ENCODE peak calls at places on chromosomes 5 and 9, in five cellular contexts. Z, X, E, J and G are unnamed samples.

GRCh38 chr9:93059097-93059959 is 827 bp downstream of the SUSD3 start:
- DNase-seq in Z (no peak), X (no peak), E (no peak), J (no peak), G (no peak)

GRCh38 chr9:89941875-89942274 is 337.1 kb downstream of the GADD45G start:
- DNase-seq in Z (peak), X (no peak), E (no peak), J (no peak), G (no peak)

GRCh38 chr9:81393985-81394811 is 295.1 kb downstream of the TLE1 start:
- DNase-seq in Z (no peak), X (no peak), E (no peak), J (no peak), G (no peak)

GRCh38 chr9:131727795-131728545 is 11.9 kb downstream of the RAPGEF1 start:
- DNase-seq in Z (no peak), X (no peak), E (peak), J (no peak), G (no peak)

GRCh38 chr9:121765021-121765950 is 113.9 kb downstream of the DAB2IP start:
- DNase-seq in Z (no peak), X (peak), E (no peak), J (no peak), G (no peak)

GRCh38 chr9:96173640-96174039 is 128.3 kb downstream of the HSD17B3 start:
- DNase-seq in Z (no peak), X (no peak), E (no peak), J (no peak), G (no peak)

GRCh38 chr9:93288341-93288740 is 104.4 kb downstream of the WNK2 start:
- DNase-seq in Z (peak), X (peak), E (no peak), J (peak), G (no peak)

GRCh38 chr9:133375116-133375723 is 640 bp downstream of the SURF4 start:
- DNase-seq in Z (peak), X (peak), E (no peak), J (no peak), G (no peak)

GRCh38 chr5:154380263-154380662 is 65.5 kb upstream of the SAP30L start:
- DNase-seq in Z (no peak), X (no peak), E (no peak), J (no peak), G (no peak)

GRCh38 chr5:151038801-151039238 is 18.4 kb downstream of the GPX3 start:
- DNase-seq in Z (no peak), X (no peak), E (no peak), J (no peak), G (no peak)

GRCh38 chr5:17056056-17056690 is 120.1 kb upstream of the MYO10 start:
- DNase-seq in Z (no peak), X (no peak), E (no peak), J (no peak), G (no peak)

GRCh38 chr9:73202992-73203391 is 51.3 kb downstream of the ANXA1 start:
- DNase-seq in Z (no peak), X (no peak), E (no peak), J (no peak), G (no peak)

GRCh38 chr9:134571946-134572914 is 69.4 kb upstream of the COL5A1 start:
- DNase-seq in Z (no peak), X (no peak), E (no peak), J (peak), G (no peak)

GRCh38 chr5:1211701-1212100 is 10.3 kb downstream of the SLC6A19 start:
- DNase-seq in Z (no peak), X (no peak), E (no peak), J (no peak), G (no peak)

GRCh38 chr9:126470251-126470993 is 143.3 kb upstream of the LMX1B start:
- DNase-seq in Z (no peak), X (no peak), E (no peak), J (no peak), G (no peak)

GRCh38 chr9:38339087-38339486 is 53.4 kb upstream of the ALDH1B1 start:
- DNase-seq in Z (no peak), X (no peak), E (peak), J (no peak), G (no peak)

GRCh38 chr9:123686131-123686848 is 243.6 kb downstream of the DENND1A start:
- DNase-seq in Z (no peak), X (no peak), E (no peak), J (no peak), G (no peak)

GRCh38 chr5:168736201-168736940 is 157.2 kb upstream of the PANK3 start:
- DNase-seq in Z (no peak), X (no peak), E (no peak), J (no peak), G (no peak)

GRCh38 chr9:130640681-130641080 is 23.7 kb upstream of the PRDM12 start:
- DNase-seq in Z (no peak), X (no peak), E (no peak), J (no peak), G (no peak)

GRCh38 chr9:87080512-87081225 is 133.4 kb upstream of the GAS1 start:
- DNase-seq in Z (no peak), X (no peak), E (no peak), J (no peak), G (no peak)

GRCh38 chr5:36017004-36017403 is 25.8 kb upstream of the UGT3A1 start:
- DNase-seq in Z (no peak), X (no peak), E (no peak), J (no peak), G (no peak)

GRCh38 chr9:130140701-130141100 is 31.5 kb upstream of the NCS1 start:
- DNase-seq in Z (no peak), X (no peak), E (no peak), J (no peak), G (no peak)

GRCh38 chr9:29511680-29512079 is 1938.4 kb upstream of the C9orf72 start:
- DNase-seq in Z (no peak), X (no peak), E (no peak), J (no peak), G (peak)

GRCh38 chr9:5895782-5896181 is 5.1 kb downstream of the MLANA start:
- DNase-seq in Z (no peak), X (no peak), E (no peak), J (no peak), G (no peak)

GRCh38 chr5:83167506-83167905 is 90.2 kb downstream of the XRCC4 start:
- DNase-seq in Z (no peak), X (no peak), E (no peak), J (no peak), G (no peak)

GRCh38 chr9:6413365-6414263 is 615 bp downstream of the UHRF2 start:
- DNase-seq in Z (peak), X (no peak), E (no peak), J (peak), G (no peak)

GRCh38 chr5:146339715-146340259 is 1.1 kb downstream of the POU4F3 start:
- DNase-seq in Z (no peak), X (no peak), E (no peak), J (no peak), G (no peak)

DNA sequence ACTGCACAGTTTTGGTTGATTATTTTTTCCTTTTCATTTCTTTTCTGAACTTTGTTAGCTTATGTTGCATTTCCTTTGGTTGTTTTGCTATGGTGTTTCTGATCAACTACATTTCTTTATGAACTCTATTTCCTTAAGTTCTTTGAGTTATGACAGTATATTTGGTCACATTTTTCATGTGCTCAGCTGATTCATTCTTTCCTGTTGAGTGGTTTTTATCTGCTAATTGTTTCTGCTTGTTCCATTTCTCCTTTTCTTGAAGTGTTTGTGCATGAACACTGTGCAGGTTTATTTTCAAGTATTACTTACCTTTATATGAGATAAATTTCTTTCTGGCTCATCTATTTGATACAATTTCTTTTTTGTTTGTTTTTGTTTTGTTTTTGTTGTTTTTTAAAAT is 50.9 kb upstream of the MACIR start:
- DNase-seq in Z (no peak), X (no peak), E (no peak), J (no peak), G (no peak)
- TF ChIP-seq SUZ12 in Z (no peak), X (no peak), E (no peak), J (no peak), G (no peak)

GRCh38 chr5:139378101-139378825 is 4.8 kb downstream of the SLC23A1 start:
- DNase-seq in Z (no peak), X (no peak), E (no peak), J (no peak), G (no peak)
- TF ChIP-seq SUZ12 in Z (no peak), X (no peak), E (no peak), J (no peak), G (no peak)

DNA sequence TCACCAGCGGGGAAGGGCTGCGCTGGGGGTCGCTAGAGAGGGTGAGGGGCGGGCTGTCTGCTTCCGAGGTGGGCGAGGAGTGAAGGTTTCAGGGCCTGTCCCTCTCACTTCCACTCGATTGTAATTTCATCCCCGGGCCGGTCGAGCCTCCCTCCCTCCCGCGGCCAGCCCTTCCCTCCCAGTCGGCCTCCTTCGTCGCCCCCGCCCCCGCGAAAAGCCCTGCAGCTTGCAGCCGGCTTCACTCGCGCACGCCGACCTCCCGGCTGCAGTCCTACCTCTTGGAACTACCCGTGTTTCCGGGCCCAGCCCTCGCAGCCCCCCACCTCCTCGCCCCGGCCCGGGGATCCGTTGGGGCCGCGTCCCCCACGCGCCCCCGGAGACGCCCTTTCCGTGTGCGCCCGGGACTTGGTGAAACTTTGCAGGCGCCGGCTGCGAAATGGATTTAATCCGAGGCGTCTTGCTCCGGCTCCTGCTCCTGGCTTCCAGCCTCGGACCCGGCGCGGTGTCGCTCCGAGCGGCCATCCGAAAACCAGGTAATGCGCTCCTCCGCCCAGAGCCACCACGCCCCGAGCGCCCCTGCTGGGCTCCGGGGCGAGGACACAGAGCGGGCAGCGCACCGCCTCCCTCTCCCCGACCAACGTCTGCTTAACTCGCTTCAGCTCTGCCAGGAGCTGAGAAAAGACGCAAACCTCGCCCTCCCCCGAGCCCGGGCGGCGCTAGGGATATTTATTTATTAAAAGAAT is at the start of gene EGFLAM:
- DNase-seq in Z (peak), X (no peak), E (no peak), J (peak), G (peak)
- TF ChIP-seq SUZ12 in Z (no peak), X (no peak), E (no peak), J (peak), G (no peak)

GRCh38 chr9:76610009-76610352 is 151.0 kb downstream of the GCNT1 start:
- DNase-seq in Z (no peak), X (no peak), E (no peak), J (no peak), G (no peak)
- TF ChIP-seq SUZ12 in Z (no peak), X (no peak), E (no peak), J (no peak), G (no peak)

DNA sequence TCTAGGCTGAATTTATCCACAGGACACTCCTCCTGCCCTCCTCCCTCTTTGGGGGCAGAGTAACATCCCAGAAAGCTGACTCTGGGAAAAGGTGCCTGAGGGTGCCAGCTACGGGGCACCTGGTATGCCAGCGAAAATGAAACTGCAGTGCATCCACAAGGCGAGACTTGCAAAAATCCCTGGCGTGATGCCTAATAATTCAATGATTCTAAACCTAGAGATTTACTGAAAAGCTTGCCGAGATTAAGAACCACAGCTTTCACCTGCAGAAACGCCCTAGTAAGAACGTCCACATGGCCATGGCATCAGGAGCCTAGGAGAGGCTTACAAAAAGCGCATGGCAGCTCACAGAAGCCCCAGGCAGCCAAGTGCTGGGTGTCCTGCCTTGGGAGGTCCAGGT is 20.9 kb downstream of the CCNJL start:
- DNase-seq in Z (no peak), X (no peak), E (no peak), J (no peak), G (no peak)
- TF ChIP-seq SUZ12 in Z (no peak), X (no peak), E (no peak), J (no peak), G (no peak)

GRCh38 chr5:126972062-126972895 is 58.1 kb downstream of the MARCHF3 start:
- DNase-seq in Z (no peak), X (peak), E (peak), J (no peak), G (no peak)

GRCh38 chr5:126973193-126973592 is 57.2 kb downstream of the MARCHF3 start:
- DNase-seq in Z (no peak), X (peak), E (no peak), J (no peak), G (no peak)

GRCh38 chr5:126969548-126969947 is 60.8 kb downstream of the MARCHF3 start:
- DNase-seq in Z (no peak), X (no peak), E (peak), J (no peak), G (no peak)

GRCh38 chr5:126971455-126972019 is 58.8 kb downstream of the MARCHF3 start:
- DNase-seq in Z (no peak), X (no peak), E (no peak), J (no peak), G (no peak)

DNA sequence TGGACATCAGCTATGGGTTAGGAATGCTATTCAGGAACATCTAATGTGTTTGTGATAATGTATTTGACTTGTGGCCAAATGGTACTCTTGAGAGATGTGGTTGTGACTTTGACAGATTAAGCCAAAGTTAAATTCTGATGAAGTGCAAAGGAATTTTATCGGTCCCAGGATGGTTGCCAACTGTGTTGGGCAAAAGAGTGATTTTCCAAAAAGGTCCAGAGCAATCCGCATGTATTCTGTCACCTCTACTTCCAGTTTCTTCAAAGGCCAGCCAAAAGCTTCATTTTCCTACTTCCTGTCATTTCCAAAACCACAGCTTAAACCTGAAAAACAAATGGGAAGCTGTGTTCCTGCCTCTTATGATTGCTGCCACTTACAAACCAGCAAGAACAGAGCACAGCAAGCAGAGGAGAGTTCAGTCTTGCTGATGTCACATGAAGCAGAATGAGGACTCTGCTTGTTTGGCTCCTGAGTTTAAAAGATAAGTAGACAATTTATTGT is 59.8 kb downstream of the MARCHF3 start:
- DNase-seq in Z (no peak), X (no peak), E (no peak), J (no peak), G (no peak)
- TF ChIP-seq SUZ12 in Z (no peak), X (no peak), E (no peak), J (no peak), G (no peak)

GRCh38 chr5:176416965-176417364 is 626 bp upstream of the CLTB start:
- DNase-seq in Z (no peak), X (no peak), E (no peak), J (no peak), G (no peak)

GRCh38 chr5:176416123-176416924 is at the start of gene CLTB:
- DNase-seq in Z (peak), X (peak), E (peak), J (peak), G (peak)

GRCh38 chr5:176413709-176414191 is 2.6 kb downstream of the CLTB start:
- DNase-seq in Z (peak), X (no peak), E (no peak), J (no peak), G (no peak)

GRCh38 chr5:176414704-176415103 is 1.6 kb downstream of the CLTB start:
- DNase-seq in Z (peak), X (no peak), E (no peak), J (no peak), G (no peak)

GRCh38 chr5:176415240-176416122 is 858 bp downstream of the CLTB start:
- DNase-seq in Z (peak), X (no peak), E (no peak), J (peak), G (no peak)
- TF ChIP-seq SUZ12 in Z (no peak), X (no peak), E (no peak), J (no peak), G (no peak)

GRCh38 chr9:91361294-91362201 is at the start of gene AUH:
- DNase-seq in Z (peak), X (peak), E (peak), J (peak), G (peak)
- TF ChIP-seq SUZ12 in Z (no peak), X (no peak), E (no peak), J (no peak), G (no peak)

GRCh38 chr5:15267966-15268365 is 232.0 kb upstream of the FBXL7 start:
- DNase-seq in Z (no peak), X (no peak), E (no peak), J (no peak), G (no peak)

GRCh38 chr5:15263942-15264341 is 236.0 kb upstream of the FBXL7 start:
- DNase-seq in Z (no peak), X (no peak), E (no peak), J (no peak), G (no peak)

GRCh38 chr5:15263406-15263805 is 236.6 kb upstream of the FBXL7 start:
- DNase-seq in Z (no peak), X (no peak), E (no peak), J (no peak), G (no peak)

GRCh38 chr5:15266265-15266664 is 233.7 kb upstream of the FBXL7 start:
- DNase-seq in Z (no peak), X (no peak), E (no peak), J (no peak), G (no peak)

GRCh38 chr5:15266841-15267240 is 233.1 kb upstream of the FBXL7 start:
- DNase-seq in Z (no peak), X (no peak), E (no peak), J (no peak), G (no peak)
- TF ChIP-seq SUZ12 in Z (no peak), X (no peak), E (no peak), J (no peak), G (no peak)